ENCODE peak calls at places on chromosome 14, in eight cellular contexts. M, J, D, L, P, Q, O and G are unnamed samples.
A peak's percentile ranks its signal among the peaks of the same experiment; 100 is the strongest.

GRCh38 chr14:34302654-34303053 is 159.4 kb downstream of the SPTSSA start:
- DNase-seq in M (no peak), J (no peak), D (no peak), L (no peak), P (no peak), Q (no peak), O (no peak), G (no peak)

GRCh38 chr14:44962573-44963528 is 861 bp downstream of the TOGARAM1 start:
- DNase-seq in M (no peak), J (peak; percentile 53), D (no peak), L (peak; percentile 24), P (peak; percentile 73), Q (peak; percentile 58), O (peak; percentile 12), G (peak; percentile 60)

GRCh38 chr14:89372156-89372555 is 44.9 kb downstream of the FOXN3 start:
- DNase-seq in M (no peak), J (no peak), D (no peak), L (no peak), P (peak; percentile 32), Q (no peak), O (no peak), G (no peak)

GRCh38 chr14:105475916-105476845 is 1.6 kb downstream of the CRIP2 start:
- DNase-seq in M (no peak), J (peak; percentile 52), D (no peak), L (no peak), P (peak; percentile 30), Q (peak; percentile 52), O (no peak), G (no peak)

GRCh38 chr14:52348279-52348678 is 34.2 kb downstream of the PTGER2 start:
- DNase-seq in M (no peak), J (no peak), D (no peak), L (no peak), P (peak; percentile 47), Q (peak; percentile 56), O (no peak), G (no peak)

GRCh38 chr14:52801014-52801708 is 9.8 kb upstream of the GNPNAT1 start:
- DNase-seq in M (no peak), J (no peak), D (no peak), L (no peak), P (peak; percentile 78), Q (peak; percentile 75), O (no peak), G (peak; percentile 55)

GRCh38 chr14:58718226-58718625 is 80.5 kb downstream of the DACT1 start:
- DNase-seq in M (no peak), J (no peak), D (no peak), L (no peak), P (no peak), Q (no peak), O (no peak), G (peak; percentile 70)

GRCh38 chr14:22540811-22541360 is 48.1 kb downstream of the DAD1 start:
- DNase-seq in M (no peak), J (no peak), D (no peak), L (no peak), P (no peak), Q (no peak), O (no peak), G (no peak)

GRCh38 chr14:31960039-31960438 is 117.1 kb upstream of the ARHGAP5 start:
- DNase-seq in M (no peak), J (no peak), D (no peak), L (no peak), P (no peak), Q (no peak), O (no peak), G (no peak)

GRCh38 chr14:24818054-24818822 is 184.2 kb upstream of the GZMB start:
- DNase-seq in M (peak; percentile 54), J (no peak), D (no peak), L (no peak), P (no peak), Q (no peak), O (no peak), G (peak; percentile 87)

GRCh38 chr14:35213869-35214387 is 78.3 kb upstream of the PSMA6 start:
- DNase-seq in M (peak; percentile 26), J (no peak), D (no peak), L (no peak), P (peak; percentile 72), Q (peak; percentile 60), O (no peak), G (peak; percentile 68)

GRCh38 chr14:99425272-99425681 is 55.4 kb downstream of the SETD3 start:
- DNase-seq in M (peak; percentile 27), J (no peak), D (no peak), L (no peak), P (no peak), Q (no peak), O (no peak), G (no peak)

GRCh38 chr14:34460841-34461240 is 1.2 kb downstream of the SPTSSA start:
- DNase-seq in M (no peak), J (no peak), D (no peak), L (no peak), P (peak; percentile 77), Q (peak; percentile 58), O (no peak), G (peak; percentile 30)

GRCh38 chr14:70380834-70381233 is 21.4 kb upstream of the COX16 start:
- DNase-seq in M (no peak), J (no peak), D (no peak), L (no peak), P (no peak), Q (no peak), O (no peak), G (no peak)

GRCh38 chr14:34372766-34373165 is 89.3 kb downstream of the SPTSSA start:
- DNase-seq in M (no peak), J (no peak), D (no peak), L (no peak), P (no peak), Q (no peak), O (no peak), G (no peak)

GRCh38 chr14:39977198-39977597 is 545.0 kb upstream of the FBXO33 start:
- DNase-seq in M (no peak), J (no peak), D (no peak), L (no peak), P (no peak), Q (no peak), O (no peak), G (no peak)

GRCh38 chr14:23413681-23414080 is 5.6 kb upstream of the MYH6 start:
- DNase-seq in M (no peak), J (no peak), D (no peak), L (no peak), P (no peak), Q (no peak), O (no peak), G (no peak)

GRCh38 chr14:63186453-63186852 is 17.8 kb upstream of the RHOJ start:
- DNase-seq in M (no peak), J (no peak), D (no peak), L (no peak), P (peak; percentile 46), Q (no peak), O (no peak), G (peak; percentile 8)

GRCh38 chr14:68987653-68988036 is 8.5 kb upstream of the ACTN1 start:
- DNase-seq in M (no peak), J (no peak), D (no peak), L (no peak), P (no peak), Q (no peak), O (no peak), G (no peak)